ENCODE peak calls at places on chromosomes 1 and 21, in eight cellular contexts. P is adrenal gland, Z is lower leg skin, W is OCI-LY7, D is GM06990, C is glutamatergic neuron, J is lower lobe of right lung, H is AG09309. X is an unnamed sample.

GRCh38 chr21:32674731-32675130 is 53.1 kb downstream of the SYNJ1 start:
- DNase-seq in P (no peak), Z (no peak), W (no peak), D (no peak), C (no peak), J (no peak), H (no peak), X (no peak)

GRCh38 chr21:39030127-39030884 is 152.9 kb downstream of the PSMG1 start:
- DNase-seq in P (no peak), Z (no peak), W (no peak), D (no peak), C (no peak), J (no peak), H (no peak), X (no peak)

GRCh38 chr1:26044971-26045711 is 777 bp downstream of the SLC30A2 start:
- DNase-seq in P (no peak), Z (no peak), W (no peak), D (no peak), C (peak; percentile 43), J (no peak), H (no peak), X (no peak)

GRCh38 chr1:206725053-206725963 is 40.6 kb downstream of the MAPKAPK2 start:
- DNase-seq in P (peak; percentile 67), Z (no peak), W (peak; percentile 68), D (no peak), C (peak; percentile 67), J (no peak), H (no peak), X (peak; percentile 65)

GRCh38 chr21:46060596-46061061 is 37.3 kb upstream of the COL6A2 start:
- DNase-seq in P (peak; percentile 62), Z (peak; percentile 95), W (no peak), D (no peak), C (no peak), J (peak; percentile 49), H (peak; percentile 99), X (no peak)

GRCh38 chr1:46478721-46479485 is 10.7 kb upstream of the DMBX1 start:
- DNase-seq in P (no peak), Z (no peak), W (no peak), D (no peak), C (no peak), J (no peak), H (no peak), X (no peak)

GRCh38 chr1:53022179-53022578 is 39.8 kb upstream of the PODN start:
- DNase-seq in P (no peak), Z (no peak), W (no peak), D (no peak), C (no peak), J (no peak), H (no peak), X (no peak)

GRCh38 chr21:27422435-27422834 is 455.5 kb upstream of the ADAMTS5 start:
- DNase-seq in P (no peak), Z (no peak), W (no peak), D (no peak), C (no peak), J (no peak), H (peak; percentile 34), X (no peak)

GRCh38 chr1:245715970-245716369 is 561.2 kb downstream of the KIF26B start:
- DNase-seq in P (no peak), Z (no peak), W (no peak), D (no peak), C (no peak), J (no peak), H (peak; percentile 75), X (no peak)

GRCh38 chr21:35376406-35377135 is 327.5 kb upstream of the RUNX1 start:
- DNase-seq in P (no peak), Z (no peak), W (no peak), D (no peak), C (no peak), J (no peak), H (no peak), X (no peak)

GRCh38 chr1:21898326-21899155 is 38.6 kb downstream of the HSPG2 start:
- DNase-seq in P (peak; percentile 78), Z (no peak), W (no peak), D (no peak), C (no peak), J (no peak), H (no peak), X (no peak)

GRCh38 chr21:35828161-35828560 is 232.2 kb downstream of the SETD4 start:
- DNase-seq in P (no peak), Z (no peak), W (no peak), D (no peak), C (no peak), J (no peak), H (no peak), X (no peak)

GRCh38 chr1:21110163-21110562 is 66.5 kb downstream of the EIF4G3 start:
- DNase-seq in P (no peak), Z (no peak), W (no peak), D (no peak), C (no peak), J (no peak), H (no peak), X (no peak)

GRCh38 chr1:58909162-58909560 is 125.3 kb upstream of the JUN start:
- DNase-seq in P (no peak), Z (no peak), W (no peak), D (no peak), C (no peak), J (no peak), H (peak; percentile 40), X (no peak)

GRCh38 chr1:56911098-56911497 is 54.7 kb downstream of the C8B start:
- DNase-seq in P (no peak), Z (no peak), W (no peak), D (no peak), C (no peak), J (no peak), H (no peak), X (no peak)

GRCh38 chr1:151953409-151954094 is 40.1 kb downstream of the S100A10 start:
- DNase-seq in P (no peak), Z (no peak), W (no peak), D (no peak), C (no peak), J (no peak), H (no peak), X (no peak)

GRCh38 chr1:57468661-57469523 is 45.0 kb upstream of the DAB1 start:
- DNase-seq in P (no peak), Z (no peak), W (no peak), D (no peak), C (no peak), J (no peak), H (peak; percentile 76), X (no peak)

GRCh38 chr1:179599623-179600249 is 8.1 kb downstream of the TDRD5 start:
- DNase-seq in P (peak; percentile 46), Z (no peak), W (peak; percentile 85), D (no peak), C (no peak), J (no peak), H (no peak), X (peak; percentile 22)

GRCh38 chr1:121418369-121419049 is 233.7 kb downstream of the SRGAP2C start:
- DNase-seq in P (no peak), Z (no peak), W (no peak), D (no peak), C (peak; percentile 34), J (no peak), H (no peak), X (no peak)

GRCh38 chr1:81811757-81812371 is 11.1 kb downstream of the ADGRL2 start:
- DNase-seq in P (no peak), Z (no peak), W (no peak), D (no peak), C (no peak), J (no peak), H (no peak), X (no peak)

GRCh38 chr1:81806432-81806770 is 5.7 kb downstream of the ADGRL2 start:
- DNase-seq in P (no peak), Z (no peak), W (no peak), D (no peak), C (no peak), J (no peak), H (no peak), X (no peak)

GRCh38 chr1:81809808-81810207 is 9.1 kb downstream of the ADGRL2 start:
- DNase-seq in P (no peak), Z (no peak), W (no peak), D (no peak), C (no peak), J (no peak), H (no peak), X (no peak)

GRCh38 chr1:81805537-81806431 is 5.0 kb downstream of the ADGRL2 start:
- DNase-seq in P (no peak), Z (no peak), W (no peak), D (no peak), C (no peak), J (no peak), H (no peak), X (no peak)

DNA sequence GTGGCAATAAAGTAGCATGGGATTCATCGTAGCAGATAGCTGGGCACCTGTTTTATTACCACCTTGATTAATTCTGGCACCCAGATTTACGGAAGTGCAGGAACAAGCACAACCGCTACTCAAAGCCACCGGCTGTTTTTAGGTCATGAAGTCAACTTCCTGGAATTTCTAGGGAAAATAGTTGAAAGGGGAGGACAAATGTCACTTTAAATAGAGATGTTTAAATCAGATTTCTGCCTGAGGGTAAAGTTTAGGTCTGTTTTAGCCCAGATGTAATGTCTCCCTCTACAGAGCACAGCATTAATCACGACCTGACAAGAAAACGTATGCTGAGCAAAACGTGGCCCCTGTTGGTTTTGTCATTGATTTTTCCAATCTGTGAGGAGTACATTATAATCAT is 8.0 kb downstream of the ADGRL2 start:
- DNase-seq in P (no peak), Z (no peak), W (no peak), D (no peak), C (no peak), J (no peak), H (no peak), X (no peak)
- TF ChIP-seq CTCF in P (no peak), Z (no peak), W (no peak), D (no peak), C (no peak), J (no peak), H (no peak), X (no peak)

DNA sequence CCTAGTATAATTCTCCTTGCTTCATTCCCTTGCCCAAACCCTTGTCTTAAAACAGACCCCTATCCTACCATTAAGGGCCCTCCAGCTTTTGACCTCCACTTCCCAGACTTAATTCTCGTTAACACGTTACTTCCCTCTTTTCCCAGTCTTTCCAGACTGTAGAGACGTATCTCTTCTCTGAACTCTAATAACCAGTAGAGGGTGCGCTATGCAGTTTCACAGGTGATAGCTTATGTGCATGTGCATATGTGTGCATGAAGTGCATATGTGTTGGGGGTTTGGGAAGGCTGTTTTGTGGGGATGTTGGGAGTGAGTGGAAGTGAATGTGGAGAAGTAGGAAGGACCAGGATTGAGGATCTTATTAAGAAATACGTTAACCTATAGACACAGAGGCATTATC is 78.1 kb upstream of the CCDC190 start:
- DNase-seq in P (no peak), Z (no peak), W (no peak), D (no peak), C (no peak), J (no peak), H (no peak), X (no peak)
- TF ChIP-seq CTCF in P (no peak), Z (no peak), W (no peak), D (peak; percentile 21), C (no peak), J (no peak), H (no peak), X (no peak)

GRCh38 chr1:207888647-207889046 is 22.3 kb downstream of the CD34 start:
- DNase-seq in P (peak; percentile 67), Z (no peak), W (no peak), D (no peak), C (no peak), J (no peak), H (no peak), X (no peak)
- TF ChIP-seq CTCF in P (no peak), Z (no peak), W (no peak), D (no peak), C (peak; percentile 45), J (no peak), H (peak; percentile 26), X (no peak)

GRCh38 chr1:156504062-156504813 is 3.7 kb upstream of the MEF2D start:
- DNase-seq in P (no peak), Z (no peak), W (peak; percentile 84), D (no peak), C (no peak), J (no peak), H (no peak), X (no peak)
- TF ChIP-seq CTCF in P (no peak), Z (no peak), W (peak; percentile 19), D (no peak), C (no peak), J (no peak), H (no peak), X (no peak)